ENCODE peak calls at places on chromosomes 3 and 15, in five cellular contexts. M is Calu3, D is fibroblast of the conjunctiva, U is HuH-7, I is left cardiac atrium. N is an unnamed sample.

GRCh38 chr3:49618412-49618811 is 55.7 kb upstream of the APEH start:
- DNase-seq in D (no peak), M (no peak), I (no peak), U (no peak), N (no peak)

GRCh38 chr15:84658788-84659411 is 901 bp upstream of the NMB start:
- DNase-seq in M (no peak), U (no peak), I (no peak), D (no peak), N (no peak)

GRCh38 chr15:52281085-52282035 is 14.2 kb downstream of the MYO5C start:
- DNase-seq in U (no peak), I (no peak), M (no peak), D (no peak), N (no peak)

GRCh38 chr3:157274644-157275137 is 114.7 kb upstream of the CCNL1 start:
- DNase-seq in D (no peak), I (no peak), M (no peak), U (no peak), N (peak)

GRCh38 chr15:61182955-61183354 is 46.1 kb downstream of the RORA start:
- DNase-seq in I (no peak), D (no peak), M (no peak), U (no peak), N (no peak)

GRCh38 chr15:63719281-63719680 is 114.5 kb downstream of the HERC1 start:
- DNase-seq in U (no peak), D (no peak), I (no peak), M (no peak), N (no peak)

GRCh38 chr15:38589502-38589901 is 24.9 kb upstream of the RASGRP1 start:
- DNase-seq in M (peak), U (no peak), D (peak), I (no peak), N (peak)

GRCh38 chr3:167487556-167487955 is 13.7 kb upstream of the SERPINI2 start:
- DNase-seq in U (no peak), M (no peak), D (no peak), I (no peak), N (no peak)

GRCh38 chr3:61702453-61702852 is 141.1 kb downstream of the PTPRG start:
- DNase-seq in M (no peak), U (no peak), D (no peak), I (no peak), N (no peak)

GRCh38 chr15:25766421-25766820 is 96.7 kb downstream of the ATP10A start:
- DNase-seq in I (no peak), U (no peak), D (no peak), M (no peak), N (no peak)

GRCh38 chr15:73305331-73306211 is 63.2 kb downstream of the HCN4 start:
- DNase-seq in U (peak), M (peak), D (peak), I (peak), N (no peak)

GRCh38 chr3:177451940-177452484 is 254.7 kb upstream of the TBL1XR1 start:
- DNase-seq in D (peak), I (no peak), M (no peak), U (no peak), N (no peak)

GRCh38 chr3:197125601-197126000 is 96.0 kb upstream of the MELTF start:
- DNase-seq in M (no peak), I (no peak), D (no peak), U (no peak), N (peak)

GRCh38 chr3:128133273-128133883 is 9.8 kb upstream of the RUVBL1 start:
- DNase-seq in U (no peak), D (peak), I (peak), M (peak), N (no peak)

GRCh38 chr3:189664311-189664710 is 33.1 kb downstream of the TP63 start:
- DNase-seq in U (peak), M (no peak), D (peak), I (peak), N (peak)

GRCh38 chr15:56249080-56249479 is 5.4 kb upstream of the RFX7 start:
- DNase-seq in I (no peak), U (peak), M (peak), D (no peak), N (peak)